ENCODE peak calls at places on chromosomes 11 and 22, in seven cellular contexts. H, W, K, L, T, G and B are unnamed samples.

GRCh38 chr11:20022363-20023081 is 137.8 kb downstream of the DBX1 start:
- DNase-seq in L (no peak), G (peak), K (peak), T (no peak), H (no peak), W (no peak), B (no peak)

GRCh38 chr11:19723572-19724342 is 11.1 kb downstream of the NAV2 start:
- DNase-seq in L (no peak), G (no peak), K (no peak), T (no peak), H (no peak), W (no peak), B (no peak)

GRCh38 chr11:83818349-83818748 is 532.2 kb upstream of the CCDC90B start:
- DNase-seq in H (no peak), K (no peak), L (no peak), T (no peak), W (no peak), G (no peak), B (no peak)

GRCh38 chr11:8649361-8649760 is 33.1 kb downstream of the TRIM66 start:
- DNase-seq in H (no peak), G (no peak), T (no peak), W (no peak), K (no peak), L (no peak), B (no peak)

GRCh38 chr22:23833911-23834317 is 4.9 kb downstream of the DERL3 start:
- DNase-seq in L (no peak), T (peak), H (peak), W (no peak), G (no peak), K (no peak), B (no peak)

GRCh38 chr22:50577987-50578775 is at the start of gene CPT1B:
- DNase-seq in W (no peak), T (peak), H (no peak), G (no peak), K (no peak), L (no peak), B (no peak)

GRCh38 chr11:1458340-1459218 is 28.0 kb downstream of the MOB2 start:
- DNase-seq in W (peak), H (peak), L (peak), G (no peak), T (no peak), K (no peak), B (peak)

GRCh38 chr11:128518493-128519207 is 68.7 kb downstream of the ETS1 start:
- DNase-seq in W (no peak), T (no peak), H (no peak), G (no peak), L (no peak), K (no peak), B (no peak)

GRCh38 chr11:65497141-65498041 is 1.5 kb upstream of the MALAT1 start:
- DNase-seq in H (peak), T (peak), W (peak), G (peak), L (peak), K (peak), B (peak)

GRCh38 chr11:353315-353857 is 15.9 kb upstream of the B4GALNT4 start:
- DNase-seq in H (peak), W (no peak), K (no peak), T (peak), L (peak), G (no peak), B (peak)

GRCh38 chr22:17772249-17772962 is 1.9 kb downstream of the BID start:
- DNase-seq in K (no peak), T (no peak), W (no peak), G (no peak), H (no peak), L (no peak), B (no peak)

GRCh38 chr22:28021116-28021997 is 102.3 kb upstream of the PITPNB start:
- DNase-seq in L (peak), H (peak), T (peak), K (no peak), W (no peak), G (no peak), B (no peak)

GRCh38 chr22:50422046-50422445 is 52.8 kb downstream of the SBF1 start:
- DNase-seq in H (no peak), K (no peak), L (no peak), W (no peak), T (no peak), G (no peak), B (no peak)

GRCh38 chr11:1878134-1879031 is 13.3 kb downstream of the PRR33 start:
- DNase-seq in L (no peak), T (peak), G (no peak), W (no peak), H (peak), K (no peak), B (no peak)

GRCh38 chr22:29621761-29622526 is 18.5 kb downstream of the NF2 start:
- DNase-seq in L (no peak), T (no peak), G (no peak), W (no peak), K (peak), H (no peak), B (no peak)

GRCh38 chr22:44746836-44747519 is 5.4 kb upstream of the ARHGAP8 start:
- DNase-seq in G (no peak), L (peak), K (no peak), H (no peak), W (no peak), T (no peak), B (no peak)

GRCh38 chr11:3095712-3096361 is 38.6 kb upstream of the CARS1 start:
- DNase-seq in W (no peak), H (no peak), K (peak), L (peak), G (peak), T (peak), B (no peak)

GRCh38 chr22:38835888-38836301 is 7.9 kb downstream of the NPTXR start:
- DNase-seq in G (no peak), L (no peak), H (no peak), W (no peak), T (no peak), K (no peak), B (no peak)

GRCh38 chr11:1779034-1779805 is 15.5 kb upstream of the CTSD start:
- DNase-seq in L (no peak), T (peak), K (no peak), H (peak), G (no peak), W (no peak), B (no peak)

GRCh38 chr11:112206071-112206470 is 20.2 kb upstream of the PTS start:
- DNase-seq in W (no peak), T (no peak), G (no peak), L (no peak), H (no peak), K (no peak), B (no peak)

GRCh38 chr22:34129691-34130486 is 209.6 kb upstream of the LARGE1 start:
- DNase-seq in T (no peak), G (no peak), K (no peak), L (no peak), H (no peak), W (no peak), B (no peak)

GRCh38 chr11:6646040-6646439 is 9.6 kb downstream of the DCHS1 start:
- DNase-seq in T (no peak), H (no peak), L (no peak), W (no peak), G (no peak), K (no peak), B (peak)

GRCh38 chr11:119685073-119685746 is 43.8 kb downstream of the NECTIN1 start:
- DNase-seq in L (no peak), T (no peak), G (no peak), H (no peak), K (no peak), W (no peak), B (no peak)

GRCh38 chr11:23991140-23991539 is 505.7 kb upstream of the LUZP2 start:
- DNase-seq in G (no peak), H (no peak), T (no peak), K (no peak), L (no peak), W (no peak), B (no peak)

GRCh38 chr22:45885941-45886395 is 91.0 kb downstream of the WNT7B start:
- DNase-seq in T (peak), G (no peak), H (no peak), K (no peak), W (no peak), L (no peak), B (no peak)

GRCh38 chr11:69443968-69444364 is 37.5 kb upstream of the LINC01488 start:
- DNase-seq in W (no peak), T (no peak), K (no peak), L (no peak), H (no peak), G (no peak), B (no peak)

GRCh38 chr11:33931032-33931431 is 39.2 kb upstream of the LMO2 start:
- DNase-seq in K (no peak), L (no peak), T (no peak), G (no peak), H (no peak), W (no peak), B (no peak)

GRCh38 chr22:44660051-44660830 is 41.8 kb upstream of the PRR5 start:
- DNase-seq in W (no peak), H (no peak), K (no peak), G (no peak), L (no peak), T (peak), B (no peak)

GRCh38 chr11:16809901-16810668 is 71.6 kb downstream of the C11orf58 start:
- DNase-seq in L (no peak), W (no peak), G (no peak), K (no peak), T (peak), H (no peak), B (no peak)

GRCh38 chr11:126484266-126484665 is 128.8 kb downstream of the ST3GAL4 start:
- DNase-seq in K (no peak), L (no peak), T (no peak), W (no peak), G (no peak), H (no peak), B (no peak)
- TF ChIP-seq EP300 in K (no peak), L (no peak), T (no peak), W (no peak), G (no peak), H (no peak), B (no peak)

GRCh38 chr22:36467042-36467810 is 14.2 kb downstream of the TXN2 start:
- DNase-seq in G (no peak), T (no peak), L (no peak), W (no peak), H (peak), K (no peak), B (no peak)

GRCh38 chr22:36469094-36469710 is 12.2 kb downstream of the TXN2 start:
- DNase-seq in L (no peak), W (no peak), T (no peak), H (no peak), G (no peak), K (no peak), B (no peak)

GRCh38 chr22:36466258-36466657 is 15.2 kb downstream of the TXN2 start:
- DNase-seq in T (no peak), H (no peak), W (no peak), G (no peak), L (no peak), K (no peak), B (no peak)

GRCh38 chr22:36470162-36470993 is 11.1 kb downstream of the TXN2 start:
- DNase-seq in H (peak), G (peak), W (no peak), T (peak), K (peak), L (peak), B (peak)

DNA sequence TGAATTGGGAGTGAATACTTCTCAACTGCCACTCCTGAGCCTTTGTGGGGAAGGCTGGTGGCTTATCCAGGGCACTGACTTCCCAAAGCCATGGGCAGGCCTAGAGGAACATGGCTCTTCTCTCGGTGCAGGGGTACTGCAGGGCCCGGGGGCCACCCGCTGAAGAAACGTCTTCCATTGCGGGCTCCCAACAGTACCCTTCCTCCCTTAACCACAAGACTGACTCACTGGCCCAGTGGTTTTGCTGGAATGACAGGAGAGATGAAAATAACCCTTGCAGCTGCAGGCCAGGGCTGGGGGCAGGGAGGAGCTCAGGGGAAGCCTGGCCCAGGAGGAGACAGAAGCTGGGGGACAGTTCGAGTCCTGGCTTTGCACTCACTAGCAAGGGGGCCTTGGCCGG is 13.5 kb downstream of the TXN2 start:
- DNase-seq in L (no peak), T (no peak), H (no peak), W (no peak), K (peak), G (no peak), B (no peak)
- TF ChIP-seq POLR2A in L (no peak), T (no peak), H (no peak), W (no peak), K (no peak), G (no peak), B (no peak)

GRCh38 chr11:11841605-11842425 is at the start of gene USP47:
- DNase-seq in L (peak), H (peak), G (peak), W (peak), T (peak), K (peak), B (peak)
- TF ChIP-seq EP300 in L (no peak), H (no peak), G (peak), W (no peak), T (no peak), K (no peak), B (peak)

GRCh38 chr11:107858217-107859070 is at the start of gene SLC35F2:
- DNase-seq in H (peak), L (peak), W (no peak), G (peak), T (peak), K (peak), B (no peak)

GRCh38 chr11:107856981-107857517 is 1.5 kb downstream of the SLC35F2 start:
- DNase-seq in K (no peak), H (no peak), L (no peak), G (no peak), T (no peak), W (no peak), B (no peak)

GRCh38 chr11:107857550-107858216 is 904 bp downstream of the SLC35F2 start:
- DNase-seq in H (no peak), T (peak), W (no peak), L (no peak), G (peak), K (no peak), B (no peak)

GRCh38 chr11:107860688-107861087 is 2.1 kb upstream of the SLC35F2 start:
- DNase-seq in W (no peak), K (no peak), T (no peak), L (no peak), H (no peak), G (no peak), B (no peak)

GRCh38 chr11:107859459-107860239 is 1.1 kb upstream of the SLC35F2 start:
- DNase-seq in K (peak), G (peak), T (peak), L (peak), W (no peak), H (peak), B (peak)
- TF ChIP-seq POLR2A in K (no peak), G (no peak), T (no peak), L (no peak), W (no peak), H (no peak), B (no peak)

GRCh38 chr11:72820439-72821139 is 6.4 kb downstream of the ATG16L2 start:
- DNase-seq in K (no peak), T (no peak), G (no peak), L (no peak), W (no peak), H (no peak), B (no peak)

GRCh38 chr11:72821221-72821919 is 7.2 kb downstream of the ATG16L2 start:
- DNase-seq in W (no peak), G (peak), T (peak), L (peak), H (peak), K (no peak), B (no peak)

GRCh38 chr11:72824020-72824419 is 9.8 kb downstream of the ATG16L2 start:
- DNase-seq in L (no peak), H (no peak), W (no peak), T (no peak), K (no peak), G (no peak), B (no peak)

GRCh38 chr11:72823105-72823804 is 9.0 kb downstream of the ATG16L2 start:
- DNase-seq in W (no peak), L (no peak), H (peak), G (no peak), K (no peak), T (no peak), B (no peak)

DNA sequence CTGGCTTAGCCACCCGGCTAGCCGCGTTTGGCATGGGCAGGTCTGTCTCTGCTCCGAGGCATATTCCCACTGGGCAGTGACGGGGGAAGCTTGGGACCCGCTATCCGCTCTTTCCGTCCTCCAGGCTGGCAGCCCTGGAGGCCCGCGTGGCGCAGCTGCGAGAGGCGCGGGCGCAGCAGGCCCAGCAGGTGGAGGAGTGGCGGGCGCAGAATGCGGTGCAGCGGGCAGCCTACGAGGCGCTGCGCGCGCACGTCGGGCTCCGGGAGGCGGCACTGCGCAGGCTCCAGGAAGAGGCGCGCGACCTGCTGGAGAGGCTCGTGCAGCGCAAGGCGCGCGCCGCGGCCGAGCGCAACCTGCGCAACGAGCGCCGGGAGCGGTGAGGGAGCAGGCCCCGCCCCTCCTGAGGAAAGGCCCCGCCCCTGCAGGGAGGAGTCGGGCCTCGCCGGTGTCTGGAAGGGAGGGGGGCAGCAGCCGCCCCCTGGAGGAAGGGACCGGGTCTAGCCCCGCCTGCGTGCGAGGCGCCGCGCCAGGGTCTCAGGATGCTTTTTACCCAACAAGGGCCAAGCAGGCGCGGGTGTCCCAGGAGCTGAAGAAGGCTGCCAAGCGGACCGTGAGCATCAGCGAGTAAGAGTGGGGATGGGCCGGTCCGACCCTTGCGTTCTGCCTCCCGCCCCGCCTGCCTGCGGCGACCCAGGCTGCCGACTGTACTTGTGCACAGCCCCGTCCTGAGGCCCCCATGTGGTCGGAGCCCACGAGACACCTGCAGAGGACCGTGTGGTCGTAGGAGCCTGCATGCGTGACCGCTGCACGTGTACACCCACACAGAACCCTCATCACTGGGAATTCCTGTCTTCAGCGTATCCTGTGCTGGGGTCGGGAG is 7.9 kb downstream of the ATG16L2 start:
- DNase-seq in G (peak), T (peak), K (peak), L (peak), W (no peak), H (peak), B (peak)
- TF ChIP-seq EP300 in G (no peak), T (no peak), K (no peak), L (no peak), W (no peak), H (no peak), B (peak)